ENCODE peak calls at places on chromosomes 6 and 20, in ten cellular contexts. One of them, this sample, is unnamed.

GRCh38 chr6:119727504-119728219 is 378.1 kb upstream of the MAN1A1 start:
- DNase-seq in OCI-LY7: peak; percentile 18
- DNase-seq in NCI-H1417: no peak
- DNase-seq in osteocyte: no peak
- DNase-seq in neural progenitor cell: no peak
- DNase-seq in neuronal stem cell: no peak
- DNase-seq in activated CD4-positive, alpha-beta T cell treated with anti-CD3 and anti-CD28 coated beads, Interleukin-2, amount 50 U/mL, for 1 hour: no peak
- DNase-seq in D341Med: no peak
- DNase-seq in NCI-H2081: no peak
- DNase-seq in left cardiac atrium: no peak
- DNase-seq in this sample: no peak

GRCh38 chr6:43541774-43542471 is 25.0 kb downstream of the POLR1C start:
- DNase-seq in neuronal stem cell: no peak
- DNase-seq in NCI-H1417: no peak
- DNase-seq in D341Med: no peak
- DNase-seq in OCI-LY7: no peak
- DNase-seq in NCI-H2081: no peak
- DNase-seq in activated CD4-positive, alpha-beta T cell treated with anti-CD3 and anti-CD28 coated beads, Interleukin-2, amount 50 U/mL, for 1 hour: no peak
- DNase-seq in osteocyte: no peak
- DNase-seq in neural progenitor cell: no peak
- DNase-seq in left cardiac atrium: no peak
- DNase-seq in this sample: no peak

GRCh38 chr6:121522265-121522664 is 86.8 kb downstream of the GJA1 start:
- DNase-seq in osteocyte: no peak
- DNase-seq in D341Med: no peak
- DNase-seq in NCI-H1417: no peak
- DNase-seq in left cardiac atrium: peak; percentile 33
- DNase-seq in NCI-H2081: no peak
- DNase-seq in neuronal stem cell: no peak
- DNase-seq in neural progenitor cell: no peak
- DNase-seq in OCI-LY7: no peak
- DNase-seq in activated CD4-positive, alpha-beta T cell treated with anti-CD3 and anti-CD28 coated beads, Interleukin-2, amount 50 U/mL, for 1 hour: no peak
- DNase-seq in this sample: no peak

GRCh38 chr6:138654715-138655634 is 118.6 kb upstream of the CCDC28A start:
- DNase-seq in activated CD4-positive, alpha-beta T cell treated with anti-CD3 and anti-CD28 coated beads, Interleukin-2, amount 50 U/mL, for 1 hour: no peak
- DNase-seq in osteocyte: no peak
- DNase-seq in neuronal stem cell: no peak
- DNase-seq in OCI-LY7: no peak
- DNase-seq in D341Med: no peak
- DNase-seq in left cardiac atrium: no peak
- DNase-seq in NCI-H2081: no peak
- DNase-seq in NCI-H1417: no peak
- DNase-seq in neural progenitor cell: no peak
- DNase-seq in this sample: no peak

GRCh38 chr6:75374913-75375530 is 90.4 kb upstream of the TMEM30A start:
- DNase-seq in left cardiac atrium: no peak
- DNase-seq in NCI-H2081: no peak
- DNase-seq in neural progenitor cell: peak; percentile 63
- DNase-seq in D341Med: no peak
- DNase-seq in NCI-H1417: no peak
- DNase-seq in neuronal stem cell: peak; percentile 51
- DNase-seq in activated CD4-positive, alpha-beta T cell treated with anti-CD3 and anti-CD28 coated beads, Interleukin-2, amount 50 U/mL, for 1 hour: no peak
- DNase-seq in osteocyte: no peak
- DNase-seq in OCI-LY7: no peak
- DNase-seq in this sample: no peak

GRCh38 chr20:21640556-21640955 is 64.9 kb upstream of the PAX1 start:
- DNase-seq in activated CD4-positive, alpha-beta T cell treated with anti-CD3 and anti-CD28 coated beads, Interleukin-2, amount 50 U/mL, for 1 hour: no peak
- DNase-seq in NCI-H2081: peak; percentile 50
- DNase-seq in neuronal stem cell: peak; percentile 9
- DNase-seq in neural progenitor cell: peak; percentile 64
- DNase-seq in NCI-H1417: no peak
- DNase-seq in left cardiac atrium: no peak
- DNase-seq in OCI-LY7: peak; percentile 54
- DNase-seq in osteocyte: no peak
- DNase-seq in D341Med: no peak
- DNase-seq in this sample: no peak

GRCh38 chr6:26476893-26477292 is 19.1 kb downstream of the BTN2A1 start:
- DNase-seq in NCI-H2081: no peak
- DNase-seq in left cardiac atrium: no peak
- DNase-seq in osteocyte: no peak
- DNase-seq in neuronal stem cell: no peak
- DNase-seq in neural progenitor cell: no peak
- DNase-seq in D341Med: no peak
- DNase-seq in activated CD4-positive, alpha-beta T cell treated with anti-CD3 and anti-CD28 coated beads, Interleukin-2, amount 50 U/mL, for 1 hour: no peak
- DNase-seq in NCI-H1417: no peak
- DNase-seq in OCI-LY7: no peak
- DNase-seq in this sample: no peak

GRCh38 chr20:60048634-60049578 is 90.7 kb downstream of the CDH26 start:
- DNase-seq in D341Med: no peak
- DNase-seq in neural progenitor cell: no peak
- DNase-seq in NCI-H2081: no peak
- DNase-seq in activated CD4-positive, alpha-beta T cell treated with anti-CD3 and anti-CD28 coated beads, Interleukin-2, amount 50 U/mL, for 1 hour: no peak
- DNase-seq in NCI-H1417: no peak
- DNase-seq in osteocyte: no peak
- DNase-seq in OCI-LY7: peak; percentile 5
- DNase-seq in left cardiac atrium: no peak
- DNase-seq in neuronal stem cell: no peak
- DNase-seq in this sample: no peak

This sample was measured in psoas muscle.